ENCODE peak calls at places on chromosome 14, in four cellular contexts. P, Y, J and T are unnamed samples.

GRCh38 chr14:104356738-104357688 is 218.6 kb downstream of the KIF26A start:
- DNase-seq in P (peak), Y (no peak), J (no peak), T (no peak)

GRCh38 chr14:103561381-103562134 is 899 bp downstream of the BAG5 start:
- DNase-seq in P (peak), Y (no peak), J (peak), T (peak)

GRCh38 chr14:59278111-59278510 is 89.6 kb downstream of the DAAM1 start:
- DNase-seq in P (peak), Y (no peak), J (no peak), T (no peak)

GRCh38 chr14:104559769-104560585 is 19.6 kb upstream of the C14orf180 start:
- DNase-seq in P (no peak), Y (no peak), J (no peak), T (no peak)

GRCh38 chr14:99806040-99806439 is 12.8 kb downstream of the EML1 start:
- DNase-seq in P (no peak), Y (no peak), J (no peak), T (no peak)

GRCh38 chr14:97771340-97772045 is 974.3 kb downstream of the VRK1 start:
- DNase-seq in P (no peak), Y (no peak), J (no peak), T (no peak)

GRCh38 chr14:102539544-102540309 is 30.2 kb upstream of the ANKRD9 start:
- DNase-seq in P (peak), Y (no peak), J (no peak), T (no peak)

GRCh38 chr14:24673059-24673458 is 39.1 kb upstream of the GZMB start:
- DNase-seq in P (no peak), Y (no peak), J (no peak), T (peak)

GRCh38 chr14:101884537-101885253 is 79.7 kb upstream of the DYNC1H1 start:
- DNase-seq in P (peak), Y (no peak), J (no peak), T (no peak)

GRCh38 chr14:53054457-53054856 is 98.7 kb downstream of the DDHD1 start:
- DNase-seq in P (no peak), Y (no peak), J (no peak), T (no peak)

GRCh38 chr14:45990252-45990651 is 661.3 kb downstream of the RPL10L start:
- DNase-seq in P (no peak), Y (no peak), J (no peak), T (no peak)

GRCh38 chr14:22314183-22314820 is 274.7 kb downstream of the DAD1 start:
- DNase-seq in P (peak), Y (peak), J (peak), T (peak)

GRCh38 chr14:104724981-104725771 is 1.1 kb downstream of the ADSS1 start:
- DNase-seq in P (peak), Y (no peak), J (no peak), T (no peak)

GRCh38 chr14:59213368-59214315 is 25.2 kb downstream of the DAAM1 start:
- DNase-seq in P (no peak), Y (no peak), J (no peak), T (no peak)

GRCh38 chr14:99194736-99195135 is 77.3 kb downstream of the BCL11B start:
- DNase-seq in P (no peak), Y (no peak), J (no peak), T (no peak)

GRCh38 chr14:91927800-91928199 is 19.7 kb downstream of the FBLN5 start:
- DNase-seq in P (no peak), Y (no peak), J (no peak), T (no peak)

GRCh38 chr14:68655961-68656360 is 136.9 kb downstream of the ZFP36L1 start:
- DNase-seq in P (no peak), Y (no peak), J (no peak), T (no peak)

GRCh38 chr14:101248840-101249675 is 312.2 kb upstream of the DIO3 start:
- DNase-seq in P (no peak), Y (no peak), J (no peak), T (no peak)

GRCh38 chr14:56224691-56225681 is 106.8 kb downstream of the PELI2 start:
- DNase-seq in P (no peak), Y (no peak), J (no peak), T (no peak)

GRCh38 chr14:58572092-58572853 is 65.5 kb upstream of the DACT1 start:
- DNase-seq in P (no peak), Y (no peak), J (no peak), T (no peak)

GRCh38 chr14:59507063-59507751 is 22.9 kb downstream of the JKAMP start:
- DNase-seq in P (peak), Y (no peak), J (peak), T (peak)

GRCh38 chr14:102878970-102879460 is 43.4 kb upstream of the AMN start:
- DNase-seq in P (no peak), Y (no peak), J (no peak), T (no peak)

GRCh38 chr14:93013368-93013719 is 90.4 kb downstream of the CHGA start:
- DNase-seq in P (no peak), Y (no peak), J (peak), T (no peak)

GRCh38 chr14:54177009-54177408 is 219.8 kb upstream of the CDKN3 start:
- DNase-seq in P (no peak), Y (no peak), J (no peak), T (no peak)

GRCh38 chr14:103281496-103282231 is 52.4 kb upstream of the EIF5 start:
- DNase-seq in P (peak), Y (no peak), J (no peak), T (no peak)

GRCh38 chr14:24013654-24014514 is 25.2 kb downstream of the DHRS4L2 start:
- DNase-seq in P (peak), Y (peak), J (peak), T (peak)

GRCh38 chr14:31568671-31569070 is 7.5 kb downstream of the NUBPL start:
- DNase-seq in P (no peak), Y (no peak), J (no peak), T (peak)

GRCh38 chr14:74290415-74290814 is 12.3 kb downstream of the ABCD4 start:
- DNase-seq in P (peak), Y (no peak), J (peak), T (no peak)

GRCh38 chr14:78367355-78367754 is 197.2 kb downstream of the NRXN3 start:
- DNase-seq in P (no peak), Y (no peak), J (no peak), T (no peak)

GRCh38 chr14:74299061-74299545 is 3.6 kb downstream of the ABCD4 start:
- DNase-seq in P (no peak), Y (no peak), J (no peak), T (no peak)

GRCh38 chr14:74144789-74145188 is 60.0 kb downstream of the LIN52 start:
- DNase-seq in P (no peak), Y (no peak), J (no peak), T (no peak)

GRCh38 chr14:23435540-23436326 is at the start of gene MYH7:
- DNase-seq in P (no peak), Y (no peak), J (no peak), T (no peak)

GRCh38 chr14:83975435-83976222 is 1554.3 kb upstream of the FLRT2 start:
- DNase-seq in P (no peak), Y (no peak), J (no peak), T (no peak)

GRCh38 chr14:51095854-51096823 is 1.2 kb upstream of the TRIM9 start:
- DNase-seq in P (no peak), Y (no peak), J (no peak), T (no peak)

GRCh38 chr14:91419044-91419397 is 1.4 kb upstream of the CCDC88C start:
- DNase-seq in P (no peak), Y (no peak), J (no peak), T (no peak)

DNA sequence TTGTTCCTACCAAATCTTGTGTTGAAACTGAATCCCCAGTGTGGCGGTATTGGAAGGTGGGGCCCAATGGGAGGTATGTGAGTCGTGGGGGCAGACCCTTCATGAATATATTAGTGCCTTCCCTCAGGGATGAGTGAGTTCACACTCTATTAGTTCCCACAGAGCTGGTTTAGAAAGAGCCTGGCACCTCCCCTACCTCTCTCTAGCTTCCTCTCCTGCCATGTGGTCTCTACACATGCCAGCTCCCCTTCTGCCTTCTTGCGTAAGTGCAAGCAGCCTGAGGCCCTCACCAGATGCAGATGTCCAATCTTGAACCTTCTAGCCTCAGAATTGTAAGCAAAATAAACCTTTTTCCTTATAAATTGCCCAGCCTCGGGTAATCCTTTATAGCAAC is 105.8 kb downstream of the SPTSSA start:
- DNase-seq in P (no peak), Y (no peak), J (no peak), T (peak)
- TF ChIP-seq SPI1 in P (no peak), Y (no peak), J (no peak), T (peak)

DNA sequence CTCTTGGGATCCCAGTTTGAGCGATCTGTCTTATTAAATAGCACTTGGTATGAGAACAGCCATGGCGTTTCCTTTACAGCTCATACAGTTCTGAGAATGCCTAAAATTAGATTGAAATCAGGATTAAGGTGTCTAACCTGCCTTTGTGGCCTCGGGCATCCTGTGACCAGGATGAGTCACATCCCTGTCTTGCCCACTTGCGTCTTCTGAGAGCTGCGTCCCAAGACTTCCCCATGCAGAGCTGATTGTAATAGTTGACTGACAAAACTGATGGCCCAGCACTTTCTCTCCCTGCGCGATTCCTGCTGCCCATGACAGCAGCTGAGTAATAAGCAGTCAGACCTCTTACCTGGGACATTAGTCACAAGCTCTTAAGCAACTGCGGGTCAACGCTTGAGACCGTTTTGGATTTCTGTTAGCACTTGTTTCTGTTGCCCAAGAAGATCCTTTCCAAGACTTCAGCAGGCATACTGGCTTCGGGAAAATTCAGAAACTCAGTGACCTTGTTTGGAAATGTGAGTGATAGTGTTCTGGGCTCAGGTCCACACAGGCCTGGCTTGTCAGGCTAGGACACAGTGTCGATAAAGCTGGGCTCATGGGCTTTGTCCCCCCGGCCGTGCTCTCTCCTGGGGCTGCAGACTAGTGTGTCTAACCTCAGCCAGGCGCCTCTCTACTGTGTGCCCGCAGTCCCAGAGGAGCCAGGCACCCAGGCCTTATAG is 169.9 kb upstream of the HIF1A start:
- DNase-seq in P (peak), Y (peak), J (no peak), T (peak)
- TF ChIP-seq SPI1 in P (no peak), Y (peak), J (no peak), T (no peak)

DNA sequence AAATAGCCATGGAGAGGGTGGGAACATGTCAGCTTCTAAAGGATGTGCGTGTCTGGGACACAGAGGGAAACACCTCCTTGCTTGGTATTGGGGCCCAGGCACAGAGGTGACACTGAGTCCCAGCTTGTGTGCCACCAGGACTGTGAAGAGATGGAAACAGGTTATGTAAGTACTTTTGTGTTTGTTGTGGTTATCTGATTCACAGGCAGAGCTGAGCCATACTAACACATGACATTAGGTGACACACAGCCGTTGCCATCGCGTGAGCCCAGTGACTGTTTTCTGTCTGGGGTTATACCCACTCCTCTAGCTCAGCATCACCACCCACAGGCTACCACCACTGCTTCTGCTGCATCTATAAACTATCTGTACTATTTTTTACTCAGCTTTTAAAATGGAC is 12.1 kb upstream of the FLVCR2 start:
- DNase-seq in P (no peak), Y (no peak), J (no peak), T (no peak)
- TF ChIP-seq SPI1 in P (no peak), Y (no peak), J (no peak), T (no peak)

DNA sequence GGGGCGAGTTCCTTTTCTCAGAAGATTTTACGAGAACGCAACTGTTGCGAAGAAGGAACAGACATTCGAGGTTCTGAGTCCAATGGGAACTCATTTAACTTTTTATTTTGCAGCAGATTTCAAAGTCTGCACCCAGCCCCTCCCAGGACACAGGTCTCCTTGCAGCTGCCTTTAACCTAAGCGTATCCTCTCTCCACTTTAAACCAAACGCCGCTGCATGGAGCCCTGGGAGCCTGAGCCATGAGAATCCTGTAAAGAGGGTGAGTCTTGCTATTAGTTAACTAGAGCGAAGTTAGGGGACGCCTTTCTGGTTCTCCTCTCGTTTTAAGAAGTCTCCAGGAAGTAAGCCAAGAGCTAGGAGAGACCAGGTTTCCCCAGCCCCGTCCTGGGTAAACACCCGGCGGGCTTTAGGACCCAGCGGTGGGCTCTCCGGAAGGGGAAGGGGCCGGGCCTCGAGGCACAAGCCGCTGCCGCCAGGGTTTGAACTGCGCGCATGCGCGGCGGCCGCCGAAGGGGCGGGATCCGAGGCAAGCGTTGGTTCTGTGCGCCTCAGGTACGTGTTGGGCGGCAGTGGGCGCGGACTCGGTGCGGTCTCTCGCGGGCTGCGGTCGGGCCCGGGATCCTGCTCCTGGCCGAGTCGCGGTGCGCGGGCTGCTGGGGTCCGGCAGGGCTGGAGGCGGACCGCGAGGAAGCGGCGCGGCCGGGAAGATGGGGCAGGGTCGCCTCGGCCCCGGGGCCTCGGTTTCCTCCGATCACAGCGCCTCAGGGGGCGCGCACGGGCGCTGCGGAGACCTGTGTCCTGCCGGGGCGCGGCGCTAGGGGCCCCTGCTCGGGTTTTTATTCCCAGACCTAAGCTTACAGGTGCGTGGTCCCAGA is at the start of gene TDP1:
- DNase-seq in P (peak), Y (peak), J (peak), T (peak)
- TF ChIP-seq SPI1 in P (no peak), Y (peak), J (peak), T (peak)

GRCh38 chr14:71468701-71469100 is 463.5 kb upstream of the RGS6 start:
- DNase-seq in P (no peak), Y (no peak), J (no peak), T (no peak)

GRCh38 chr14:71465316-71465715 is 466.9 kb upstream of the RGS6 start:
- DNase-seq in P (no peak), Y (no peak), J (no peak), T (no peak)

GRCh38 chr14:71466942-71467341 is 465.3 kb upstream of the RGS6 start:
- DNase-seq in P (no peak), Y (no peak), J (no peak), T (no peak)

GRCh38 chr14:71466251-71466650 is 466.0 kb upstream of the RGS6 start:
- DNase-seq in P (no peak), Y (no peak), J (no peak), T (no peak)

DNA sequence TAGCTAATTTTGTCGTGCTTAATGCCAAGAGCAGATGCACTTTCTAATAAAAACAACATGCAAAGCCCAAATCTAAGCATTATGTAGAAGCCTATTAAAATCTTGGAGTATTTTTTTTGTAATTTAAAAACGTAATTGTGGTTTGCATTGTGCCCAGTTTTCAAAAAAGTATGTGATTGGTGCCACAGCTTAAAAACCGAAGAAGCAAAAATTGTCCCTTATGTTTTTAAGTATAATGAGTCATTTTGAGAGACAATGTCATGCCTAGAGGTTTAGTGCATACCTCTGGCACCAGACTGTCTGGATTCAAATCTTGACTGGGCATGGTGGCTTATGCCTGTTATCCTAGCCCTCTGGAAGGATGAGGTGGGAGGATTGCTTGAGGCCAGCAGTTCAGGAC is 464.8 kb upstream of the RGS6 start:
- DNase-seq in P (no peak), Y (no peak), J (no peak), T (no peak)
- TF ChIP-seq SPI1 in P (no peak), Y (no peak), J (no peak), T (no peak)